ENCODE peak calls at places on chromosome 7, in five cellular contexts. X is tibial nerve, B is caudate nucleus, K is keratinocyte, C is OCI-LY7. S is an unnamed sample.

GRCh38 chr7:100162874-100163533 is 4.5 kb upstream of the TRAPPC14 start:
- DNase-seq in B (no peak), C (peak; percentile 40), K (no peak), X (no peak), S (no peak)

GRCh38 chr7:28163955-28164354 is 16.6 kb downstream of the JAZF1 start:
- DNase-seq in K (no peak), X (no peak), C (no peak), B (no peak), S (no peak)

GRCh38 chr7:105693576-105693975 is 112.3 kb upstream of the EFCAB10 start:
- DNase-seq in K (no peak), C (no peak), X (no peak), B (no peak), S (no peak)

GRCh38 chr7:93150200-93150835 is 2.1 kb upstream of the SAMD9L start:
- DNase-seq in K (no peak), C (no peak), B (no peak), X (no peak), S (no peak)

GRCh38 chr7:22445140-22445722 is 54.8 kb downstream of the STEAP1B start:
- DNase-seq in X (peak; percentile 20), C (peak; percentile 93), B (no peak), K (no peak), S (no peak)

GRCh38 chr7:148941598-148942280 is 57.6 kb upstream of the EZH2 start:
- DNase-seq in C (peak; percentile 70), B (no peak), K (no peak), X (peak; percentile 26), S (no peak)

GRCh38 chr7:137716061-137716460 is 130.7 kb downstream of the DGKI start:
- DNase-seq in K (no peak), B (no peak), C (no peak), X (no peak), S (no peak)

GRCh38 chr7:21618706-21619105 is 75.9 kb downstream of the DNAH11 start:
- DNase-seq in X (no peak), K (no peak), C (no peak), B (no peak), S (no peak)

GRCh38 chr7:38524786-38525185 is 106.4 kb downstream of the AMPH start:
- DNase-seq in C (no peak), B (no peak), K (no peak), X (no peak), S (no peak)

GRCh38 chr7:77648742-77649338 is 47.4 kb upstream of the RSBN1L start:
- DNase-seq in K (no peak), C (no peak), X (no peak), B (no peak), S (no peak)

GRCh38 chr7:121832347-121832746 is 40.6 kb upstream of the PTPRZ1 start:
- DNase-seq in B (peak; percentile 45), K (no peak), X (no peak), C (no peak), S (peak; percentile 8)

GRCh38 chr7:124769136-124769535 is 3.5 kb upstream of the GPR37 start:
- DNase-seq in B (no peak), K (no peak), C (no peak), X (no peak), S (no peak)

GRCh38 chr7:117269895-117270294 is 53.0 kb downstream of the WNT2 start:
- DNase-seq in B (no peak), X (no peak), C (no peak), K (no peak), S (no peak)

GRCh38 chr7:101018271-101019167 is 1.4 kb upstream of the MUC17 start:
- DNase-seq in B (no peak), X (no peak), K (no peak), C (no peak), S (no peak)

GRCh38 chr7:88801046-88801445 is 5.5 kb upstream of the TEX47 start:
- DNase-seq in X (no peak), K (no peak), B (no peak), C (no peak), S (no peak)

DNA sequence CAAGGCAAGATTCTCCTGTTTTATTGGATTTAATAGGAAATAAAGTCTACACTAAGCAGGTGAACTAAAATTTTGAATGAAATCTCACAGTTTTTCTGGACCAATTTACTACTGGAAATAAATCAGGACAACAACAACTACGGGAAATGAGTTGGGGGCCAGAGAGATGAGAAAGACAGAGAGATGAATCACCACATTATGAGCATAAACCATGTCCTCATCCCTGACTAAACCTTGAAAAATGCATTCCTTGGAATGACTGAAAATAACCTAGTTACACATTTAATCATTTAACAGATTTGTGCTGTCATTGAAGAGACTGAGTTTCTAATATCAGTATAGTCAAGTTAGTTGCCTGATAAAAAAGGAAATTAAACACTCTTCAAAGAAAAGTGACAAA is 608.4 kb upstream of the KCND2 start:
- DNase-seq in B (no peak), C (no peak), X (no peak), K (no peak), S (no peak)
- H3K27ac ChIP-seq in B (no peak overlapping the region), C (no peak overlapping the region), X (no peak overlapping the region), K (no peak overlapping the region), S (no peak overlapping the region)

GRCh38 chr7:5678295-5679046 is 103.0 kb downstream of the RNF216 start:
- DNase-seq in C (no peak), X (no peak), K (no peak), B (no peak), S (no peak)

GRCh38 chr7:5679047-5679740 is 102.3 kb downstream of the RNF216 start:
- DNase-seq in K (no peak), C (no peak), B (no peak), X (no peak), S (no peak)

GRCh38 chr7:5681423-5681822 is 100.0 kb downstream of the RNF216 start:
- DNase-seq in C (no peak), K (no peak), X (no peak), B (no peak), S (no peak)

GRCh38 chr7:5679741-5680473 is 101.6 kb downstream of the RNF216 start:
- DNase-seq in C (no peak), B (no peak), K (no peak), X (no peak), S (peak; percentile 42)

GRCh38 chr7:5677538-5678294 is 103.7 kb downstream of the RNF216 start:
- DNase-seq in K (no peak), X (peak; percentile 45), B (peak; percentile 43), C (peak; percentile 71), S (peak; percentile 48)
- H3K27ac ChIP-seq in K (peak overlapping the region; percentile 63), X (no peak overlapping the region), B (no peak overlapping the region), C (no peak overlapping the region), S (peak overlapping the region; percentile 61)

GRCh38 chr7:128275651-128276050 is 34.6 kb downstream of the LEP start:
- DNase-seq in B (no peak), C (no peak), K (no peak), X (no peak), S (no peak)

GRCh38 chr7:128270799-128271411 is 29.8 kb downstream of the LEP start:
- DNase-seq in X (no peak), B (no peak), C (no peak), K (no peak), S (peak; percentile 30)

GRCh38 chr7:128274890-128275603 is 34.0 kb downstream of the LEP start:
- DNase-seq in B (no peak), K (no peak), C (no peak), X (no peak), S (no peak)

GRCh38 chr7:128271471-128272454 is 30.7 kb downstream of the LEP start:
- DNase-seq in X (no peak), B (no peak), K (no peak), C (no peak), S (no peak)

DNA sequence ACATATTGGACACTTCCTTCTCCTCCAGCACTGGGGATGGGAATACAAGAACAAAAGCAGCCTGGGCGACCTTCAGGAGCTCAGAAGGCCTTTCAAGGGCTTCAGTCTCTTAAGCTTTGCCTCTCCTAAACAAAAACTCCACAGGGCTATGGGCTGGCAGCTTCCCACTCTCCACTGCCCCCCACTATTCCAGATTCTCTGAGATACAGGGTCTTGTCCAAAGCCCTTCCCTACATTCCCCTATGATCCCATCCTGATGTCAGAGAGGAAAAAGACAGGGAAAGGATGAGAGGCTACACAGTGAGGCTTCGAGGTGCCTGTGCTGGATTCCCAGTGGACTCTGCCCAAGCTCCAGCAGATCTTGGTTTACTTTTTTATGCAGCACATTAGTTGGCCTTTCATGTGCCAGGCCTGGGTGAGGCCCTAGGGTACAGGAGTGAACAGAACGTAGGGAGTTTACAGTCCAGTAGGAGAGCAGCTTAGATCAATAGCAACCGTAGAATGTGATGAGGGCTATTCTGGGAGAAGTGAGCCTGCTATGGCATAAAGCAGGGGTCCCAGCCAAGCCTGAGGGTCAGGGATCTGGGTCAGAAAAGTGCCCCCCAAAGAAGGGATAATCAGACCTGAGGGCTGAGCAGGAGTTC is 33.3 kb downstream of the LEP start:
- DNase-seq in X (no peak), K (no peak), C (no peak), B (no peak), S (no peak)
- H3K27ac ChIP-seq in X (no peak overlapping the region), K (no peak overlapping the region), C (no peak overlapping the region), B (no peak overlapping the region), S (no peak overlapping the region)

GRCh38 chr7:70384891-70385290 is 747.1 kb upstream of the GALNT17 start:
- DNase-seq in B (no peak), K (peak; percentile 1), C (no peak), X (no peak), S (no peak)
- H3K27ac ChIP-seq in B (no peak overlapping the region), K (no peak overlapping the region), C (no peak overlapping the region), X (no peak overlapping the region), S (no peak overlapping the region)

GRCh38 chr7:140317999-140318398 is 80.3 kb downstream of the SLC37A3 start:
- DNase-seq in C (no peak), B (no peak), K (no peak), X (no peak), S (no peak)

GRCh38 chr7:140314571-140315480 is 83.5 kb downstream of the SLC37A3 start:
- DNase-seq in C (no peak), X (no peak), B (no peak), K (no peak), S (no peak)

GRCh38 chr7:140317597-140317996 is 80.7 kb downstream of the SLC37A3 start:
- DNase-seq in C (no peak), X (no peak), K (no peak), B (no peak), S (no peak)

GRCh38 chr7:140315498-140316164 is 82.7 kb downstream of the SLC37A3 start:
- DNase-seq in C (no peak), X (no peak), B (no peak), K (no peak), S (no peak)

DNA sequence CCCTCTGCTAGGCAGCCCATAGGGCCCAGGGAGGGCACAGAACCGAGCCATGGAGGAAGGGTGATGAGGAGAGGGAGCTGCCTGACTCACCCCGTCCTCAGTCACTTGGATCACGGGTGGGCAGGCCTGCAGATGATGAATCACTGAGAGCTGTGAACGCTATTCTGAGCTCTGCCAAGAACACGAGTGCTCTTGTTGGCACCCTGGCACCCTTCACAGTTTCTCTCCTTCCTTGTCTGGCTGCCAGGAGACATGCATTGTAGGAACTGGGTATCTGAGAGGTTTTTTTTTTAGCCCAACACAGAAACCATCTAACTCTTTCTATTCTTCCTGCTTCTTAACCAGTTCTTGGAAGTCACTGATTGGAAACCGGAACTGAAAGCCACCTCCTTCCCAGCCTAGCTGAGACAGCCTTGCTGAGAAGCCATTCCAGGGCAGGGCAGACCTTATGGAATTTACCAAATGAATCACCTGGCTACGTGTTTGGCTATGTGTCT is 82.1 kb downstream of the SLC37A3 start:
- DNase-seq in B (peak; percentile 84), C (no peak), K (peak; percentile 72), X (peak; percentile 39), S (peak; percentile 87)
- H3K27ac ChIP-seq in B (peak overlapping the region; percentile 83), C (no peak overlapping the region), K (peak overlapping the region; percentile 89), X (peak overlapping the region; percentile 62), S (peak overlapping the region; percentile 43)